ENCODE peak calls at places on chromosomes 11 and 22, in five cellular contexts. T is IMR-90, N is HCT116, R is A549, B is HepG2. J is an unnamed sample.

GRCh38 chr22:45884201-45885067 is 92.5 kb downstream of the WNT7B start:
- DNase-seq in T (no peak), N (no peak), R (no peak), B (no peak), J (no peak)

GRCh38 chr22:29225422-29226090 is 19.9 kb downstream of the EMID1 start:
- DNase-seq in T (peak), N (no peak), R (no peak), B (no peak), J (no peak)

GRCh38 chr22:22692707-22693530 is 48.5 kb downstream of the GGTLC2 start:
- DNase-seq in T (peak), N (no peak), R (peak), B (peak), J (peak)

GRCh38 chr11:84958295-84958694 is 668.8 kb downstream of the DLG2 start:
- DNase-seq in T (no peak), N (no peak), R (no peak), B (no peak), J (no peak)

GRCh38 chr11:100687032-100687629 is at the start of gene ARHGAP42:
- DNase-seq in T (peak), N (no peak), R (peak), B (peak), J (peak)

GRCh38 chr11:116300252-116300651 is 472.5 kb downstream of the BUD13 start:
- DNase-seq in T (no peak), N (no peak), R (no peak), B (no peak), J (no peak)

GRCh38 chr22:42743501-42743991 is 22.9 kb upstream of the A4GALT start:
- DNase-seq in T (no peak), N (no peak), R (no peak), B (peak), J (no peak)

GRCh38 chr11:26698224-26698623 is 23.6 kb downstream of the SLC5A12 start:
- DNase-seq in T (no peak), N (no peak), R (no peak), B (no peak), J (no peak)

GRCh38 chr11:93606721-93607120 is 54.8 kb upstream of the CEP295 start:
- DNase-seq in T (no peak), N (no peak), R (no peak), B (no peak), J (no peak)

GRCh38 chr11:57727185-57727584 is 14.1 kb upstream of the SELENOH start:
- DNase-seq in T (no peak), N (no peak), R (no peak), B (no peak), J (no peak)

GRCh38 chr11:91243630-91244029 is 981.0 kb upstream of the FAT3 start:
- DNase-seq in T (no peak), N (no peak), R (no peak), B (no peak), J (no peak)

GRCh38 chr11:26830218-26830617 is 108.4 kb upstream of the SLC5A12 start:
- DNase-seq in T (no peak), N (no peak), R (no peak), B (no peak), J (no peak)

GRCh38 chr11:41201156-41201555 is 258.3 kb downstream of the LRRC4C start:
- DNase-seq in T (peak), N (no peak), R (peak), B (peak), J (peak)

GRCh38 chr11:112212290-112212689 is 13.9 kb upstream of the PTS start:
- DNase-seq in T (peak), N (no peak), R (no peak), B (no peak), J (no peak)

DNA sequence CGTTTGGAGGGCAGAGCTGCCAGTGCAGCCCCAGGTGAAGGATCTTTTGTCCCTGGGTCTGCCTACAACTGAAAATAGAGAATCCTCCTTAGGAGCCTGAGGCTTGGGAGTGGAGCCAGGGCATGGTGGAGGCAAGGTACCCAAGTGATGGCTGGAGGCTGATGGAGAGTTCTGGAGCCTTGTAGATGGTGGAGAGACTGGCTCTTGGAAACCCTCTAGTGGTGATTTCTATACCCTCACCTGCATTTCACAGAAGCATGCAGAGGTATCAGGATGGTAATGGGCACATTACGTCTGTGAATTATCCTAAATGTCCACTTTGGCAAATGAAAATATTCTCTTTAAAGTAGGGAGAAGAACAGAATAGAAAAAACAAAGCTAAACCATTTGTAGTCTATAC is 44.4 kb downstream of the INSC start:
- DNase-seq in T (peak), N (peak), R (peak), B (no peak), J (peak)
- TF ChIP-seq CEBPB in T (no peak), N (no peak), R (no peak), B (no peak), J (no peak)

DNA sequence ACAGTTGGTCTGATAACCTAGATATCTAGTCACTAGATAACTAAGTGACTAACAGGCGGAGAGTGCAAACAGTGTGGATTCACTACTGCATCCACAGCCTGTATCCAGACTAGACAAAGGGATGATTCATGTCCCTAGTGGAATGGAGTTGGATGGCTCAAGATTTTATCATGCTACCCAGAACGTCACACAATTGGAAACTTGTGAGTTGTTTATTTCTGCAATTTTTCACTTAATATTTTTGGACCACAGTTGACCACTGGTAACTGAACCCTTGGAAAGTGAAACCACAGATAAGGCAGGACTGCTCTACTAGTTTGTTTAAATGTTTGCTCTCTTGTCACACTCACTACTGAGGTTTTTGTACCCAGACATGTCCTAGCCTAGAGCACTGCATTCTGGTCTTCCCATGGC is 76.0 kb downstream of the UBASH3B start:
- DNase-seq in T (peak), N (no peak), R (peak), B (peak), J (no peak)
- TF ChIP-seq CEBPB in T (peak), N (no peak), R (no peak), B (no peak), J (no peak)

GRCh38 chr22:50136431-50137047 is 34.0 kb upstream of the PANX2 start:
- DNase-seq in T (no peak), N (no peak), R (no peak), B (no peak), J (no peak)
- TF ChIP-seq CEBPB in T (no peak), N (no peak), R (no peak), B (no peak), J (no peak)

DNA sequence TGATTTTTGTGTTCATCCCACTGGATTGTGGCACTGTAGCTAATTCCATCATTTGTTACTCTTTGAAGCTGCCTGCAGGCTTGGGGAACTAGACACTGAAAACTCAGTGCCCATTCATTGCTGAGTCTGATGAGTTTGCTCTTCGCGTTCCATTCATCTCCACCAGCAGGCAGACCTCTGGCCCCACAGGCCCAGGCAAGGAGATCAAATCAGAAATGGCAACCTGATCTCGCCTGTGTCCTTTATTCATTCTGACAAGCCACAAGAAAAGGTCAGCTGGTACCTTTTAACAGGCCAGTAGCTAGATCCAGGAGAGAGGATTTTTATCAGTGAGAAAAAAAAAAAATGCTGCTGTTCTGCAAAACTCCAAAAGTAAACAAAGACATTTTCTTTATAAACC is 742.5 kb downstream of the ETS1 start:
- DNase-seq in T (no peak), N (no peak), R (no peak), B (no peak), J (no peak)
- TF ChIP-seq CEBPB in T (no peak), N (no peak), R (no peak), B (no peak), J (no peak)

DNA sequence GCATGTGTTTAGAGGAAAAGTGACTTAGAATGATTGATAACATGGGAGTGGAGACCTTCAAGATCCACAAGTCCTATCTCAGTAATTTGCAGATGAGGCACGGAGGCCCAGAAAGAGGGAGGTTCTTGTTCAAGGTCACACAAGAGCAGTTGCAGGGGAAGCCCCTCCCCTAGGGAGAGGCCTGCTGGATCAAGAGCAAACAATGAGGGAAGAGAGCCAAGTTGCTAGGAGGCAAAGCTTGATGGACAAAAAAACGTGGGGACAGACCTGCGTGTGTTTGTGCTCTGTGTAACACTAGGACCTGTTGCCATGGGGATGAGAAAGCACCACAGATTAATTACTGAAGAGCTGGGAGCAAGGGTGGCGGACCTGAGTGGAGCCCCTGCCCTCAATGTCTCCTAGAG is 6.4 kb upstream of the MFRP start:
- DNase-seq in T (no peak), N (no peak), R (no peak), B (peak), J (peak)
- TF ChIP-seq CEBPB in T (no peak), N (no peak), R (no peak), B (no peak), J (no peak)

GRCh38 chr11:2169626-2170570 is 1.7 kb downstream of the TH start:
- DNase-seq in T (no peak), N (no peak), R (no peak), B (no peak), J (no peak)
- TF ChIP-seq CEBPB in T (no peak), N (no peak), R (no peak), B (no peak), J (no peak)

DNA sequence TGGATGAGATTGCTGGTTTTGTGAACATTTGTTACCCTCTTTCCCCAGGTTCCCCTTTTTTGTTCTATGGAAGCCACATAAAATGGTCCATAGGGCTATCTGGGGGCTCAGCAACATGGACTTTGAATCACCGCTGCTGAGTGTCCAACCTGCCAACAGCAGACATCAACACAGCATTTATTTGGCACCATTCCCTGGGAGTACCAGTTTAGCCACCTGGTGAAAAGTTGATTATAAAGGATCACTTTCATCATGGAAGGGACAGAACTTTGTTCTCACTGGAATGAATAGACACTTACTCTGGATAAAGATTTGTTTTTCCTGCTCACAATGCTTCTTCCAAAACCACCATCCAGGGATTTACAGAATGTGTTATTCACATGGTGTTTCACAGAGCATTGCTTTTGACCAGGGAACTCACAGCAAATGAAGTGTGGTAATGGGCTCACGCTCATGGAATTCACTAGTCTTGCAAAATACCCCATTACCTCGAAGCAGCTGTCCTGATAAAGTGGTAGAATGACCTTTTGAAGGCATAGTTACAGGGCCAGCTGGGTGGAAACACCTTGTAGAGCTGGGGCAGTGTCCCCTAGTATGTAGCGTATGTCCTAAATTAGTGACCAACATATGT is 43.9 kb downstream of the ADM start:
- DNase-seq in T (peak), N (no peak), R (no peak), B (peak), J (no peak)
- TF ChIP-seq CEBPB in T (peak), N (no peak), R (no peak), B (no peak), J (no peak)

DNA sequence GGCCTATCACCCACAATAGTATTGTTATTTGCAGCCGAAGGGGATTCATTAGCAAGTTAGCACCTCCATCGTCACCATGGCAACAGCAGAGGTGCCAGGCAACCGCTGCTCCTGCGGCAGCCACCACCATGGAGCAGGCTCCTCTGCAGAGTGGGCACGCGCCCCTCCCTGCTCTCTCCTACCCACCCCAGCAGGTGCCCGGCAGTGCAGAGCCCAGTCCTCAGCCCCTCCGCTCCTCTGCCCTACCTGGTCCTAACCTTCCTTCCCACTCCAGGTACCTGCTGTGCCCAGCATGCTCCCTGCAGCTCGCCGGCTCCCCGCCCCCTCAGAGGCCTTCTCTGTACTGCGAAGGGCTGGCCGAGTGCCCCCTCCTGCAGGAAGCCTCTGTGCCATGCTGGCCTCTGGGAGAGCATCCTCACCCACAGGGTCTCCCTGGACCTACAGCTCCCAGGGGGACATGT is 3.6 kb downstream of the DUSP8 start:
- DNase-seq in T (no peak), N (no peak), R (no peak), B (no peak), J (no peak)
- TF ChIP-seq CEBPB in T (no peak), N (no peak), R (no peak), B (no peak), J (no peak)

GRCh38 chr11:94853836-94854235 is 85.7 kb downstream of the AMOTL1 start:
- DNase-seq in T (no peak), N (no peak), R (no peak), B (no peak), J (no peak)

GRCh38 chr11:94857337-94857736 is 89.2 kb downstream of the AMOTL1 start:
- DNase-seq in T (no peak), N (no peak), R (no peak), B (no peak), J (no peak)

GRCh38 chr11:94855666-94856065 is 87.5 kb downstream of the AMOTL1 start:
- DNase-seq in T (no peak), N (no peak), R (no peak), B (no peak), J (no peak)

GRCh38 chr11:94851864-94852581 is 83.9 kb downstream of the AMOTL1 start:
- DNase-seq in T (no peak), N (no peak), R (no peak), B (no peak), J (no peak)

DNA sequence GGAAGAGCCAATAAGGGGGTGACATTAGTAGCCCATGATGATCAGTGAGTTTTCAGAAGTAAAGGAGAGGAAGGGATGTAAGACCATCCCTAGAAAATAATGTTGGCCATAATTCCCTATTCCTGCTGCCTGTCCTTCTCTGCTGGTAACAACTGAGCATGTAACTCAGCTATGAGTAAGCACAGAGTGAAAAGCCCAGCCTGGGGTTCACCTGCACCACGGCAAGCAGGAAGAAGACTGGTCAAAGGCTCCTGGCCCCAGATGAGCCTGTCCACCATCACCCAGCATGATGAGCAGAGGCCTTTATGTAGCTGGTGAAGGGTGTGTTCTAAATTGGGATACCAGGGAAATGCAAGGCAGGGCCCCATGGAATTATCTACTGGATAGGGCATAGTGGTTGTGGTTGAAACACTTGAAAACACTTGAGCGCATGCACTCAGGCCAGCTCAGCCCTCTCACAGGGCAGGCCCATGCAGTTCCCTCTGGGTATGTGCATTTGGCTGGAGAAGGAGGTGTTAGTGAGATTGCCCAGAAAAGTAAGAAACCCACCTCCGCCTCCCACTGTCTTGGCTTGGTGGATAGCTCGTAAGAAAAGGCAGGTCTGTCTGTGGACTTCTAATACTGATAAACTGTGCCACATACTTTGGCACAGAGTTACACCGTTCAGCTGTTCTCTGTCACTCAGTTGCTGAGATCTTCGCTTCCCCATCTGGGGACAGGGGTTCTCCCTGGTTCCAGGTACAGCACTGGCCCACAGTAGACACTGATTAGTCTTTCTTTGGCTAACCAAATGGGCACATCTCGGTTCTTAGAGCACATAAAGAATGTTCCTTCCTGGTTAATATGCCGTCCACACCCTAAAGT is 86.8 kb downstream of the AMOTL1 start:
- DNase-seq in T (no peak), N (no peak), R (no peak), B (no peak), J (no peak)
- TF ChIP-seq CEBPB in T (no peak), N (no peak), R (no peak), B (no peak), J (no peak)